ENCODE peak calls at places on chromosome 13, in six cellular contexts. F, K, J, O, G and E are unnamed samples.

GRCh38 chr13:29436291-29436690 is 159.2 kb downstream of the SLC7A1 start:
- DNase-seq in G (no peak), J (no peak), O (no peak), F (no peak), K (peak; percentile 49), E (no peak)

GRCh38 chr13:35393886-35394285 is 82.6 kb downstream of the MAB21L1 start:
- DNase-seq in K (no peak), F (no peak), J (no peak), O (no peak), G (no peak), E (no peak)

GRCh38 chr13:45361596-45362206 is 20.7 kb upstream of the TPT1 start:
- DNase-seq in G (no peak), J (no peak), F (no peak), O (no peak), K (peak; percentile 52), E (no peak)

GRCh38 chr13:112880221-112880641 is 88.8 kb upstream of the MCF2L start:
- DNase-seq in G (no peak), J (no peak), K (no peak), F (no peak), O (no peak), E (no peak)

GRCh38 chr13:79874396-79875360 is 393.7 kb downstream of the NDFIP2 start:
- DNase-seq in F (no peak), O (no peak), G (no peak), J (no peak), K (peak; percentile 17), E (no peak)

GRCh38 chr13:59261928-59262488 is 901.7 kb downstream of the DIAPH3 start:
- DNase-seq in F (no peak), O (no peak), K (peak; percentile 11), G (no peak), J (no peak), E (peak; percentile 56)

GRCh38 chr13:112246731-112247470 is 129.3 kb upstream of the SPACA7 start:
- DNase-seq in G (no peak), K (no peak), J (no peak), O (no peak), F (no peak), E (no peak)

GRCh38 chr13:99374994-99375805 is 68.0 kb upstream of the GPR183 start:
- DNase-seq in O (no peak), K (no peak), F (no peak), G (no peak), J (no peak), E (peak; percentile 82)

GRCh38 chr13:20512042-20512683 is 13.5 kb downstream of the CRYL1 start:
- DNase-seq in O (no peak), J (no peak), F (no peak), G (no peak), K (no peak), E (no peak)

GRCh38 chr13:46010148-46010547 is 42.4 kb downstream of the ZC3H13 start:
- DNase-seq in K (peak; percentile 10), G (no peak), F (no peak), O (no peak), J (no peak), E (no peak)

GRCh38 chr13:86856996-86857395 is 814.2 kb upstream of the SLITRK5 start:
- DNase-seq in J (no peak), G (no peak), F (no peak), O (no peak), K (no peak), E (no peak)

GRCh38 chr13:101053694-101054093 is 362.6 kb downstream of the NALCN start:
- DNase-seq in K (no peak), G (no peak), F (no peak), O (no peak), J (no peak), E (no peak)

GRCh38 chr13:97057196-97057595 is 62.9 kb upstream of the OXGR1 start:
- DNase-seq in K (no peak), J (no peak), F (no peak), O (no peak), G (no peak), E (no peak)

GRCh38 chr13:109271061-109271460 is 515.3 kb downstream of the IRS2 start:
- DNase-seq in K (no peak), O (no peak), F (no peak), G (no peak), J (no peak), E (no peak)

GRCh38 chr13:40464991-40465390 is 201.4 kb downstream of the FOXO1 start:
- DNase-seq in O (no peak), G (no peak), J (no peak), F (no peak), K (no peak), E (peak; percentile 57)

GRCh38 chr13:99067160-99067985 is 89.5 kb upstream of the DOCK9 start:
- DNase-seq in G (no peak), K (peak; percentile 74), J (no peak), O (no peak), F (no peak), E (no peak)

GRCh38 chr13:36582977-36583376 is 90.8 kb upstream of the SERTM1 start:
- DNase-seq in K (no peak), F (no peak), J (no peak), G (no peak), O (no peak), E (no peak)

GRCh38 chr13:26425439-26426358 is 131.8 kb upstream of the WASF3 start:
- DNase-seq in O (no peak), J (no peak), F (peak; percentile 69), G (no peak), K (peak; percentile 25), E (no peak)

GRCh38 chr13:27137759-27138158 is 33.9 kb downstream of the USP12 start:
- DNase-seq in K (no peak), G (no peak), J (no peak), O (no peak), F (no peak), E (no peak)

GRCh38 chr13:107977175-107977574 is 238.2 kb downstream of the LIG4 start:
- DNase-seq in J (no peak), O (no peak), F (peak; percentile 96), G (no peak), K (no peak), E (no peak)

GRCh38 chr13:75091707-75092106 is 390.3 kb downstream of the TBC1D4 start:
- DNase-seq in K (no peak), J (no peak), O (no peak), F (no peak), G (no peak), E (no peak)

GRCh38 chr13:28978574-28978973 is 158.4 kb downstream of the MTUS2 start:
- DNase-seq in K (no peak), G (no peak), O (no peak), J (no peak), F (no peak), E (no peak)

GRCh38 chr13:48235100-48235813 is 2.3 kb downstream of the ITM2B start:
- DNase-seq in K (peak; percentile 20), O (no peak), G (no peak), F (no peak), J (peak; percentile 49), E (peak; percentile 70)

GRCh38 chr13:99620806-99621205 is 119.5 kb downstream of the TM9SF2 start:
- DNase-seq in G (no peak), K (no peak), F (no peak), O (no peak), J (no peak), E (no peak)

GRCh38 chr13:79271616-79272015 is 134.4 kb downstream of the RBM26 start:
- DNase-seq in O (no peak), F (no peak), J (no peak), K (no peak), G (no peak), E (no peak)